ENCODE peak calls at places on chromosomes 3 and 15, in ten cellular contexts. Y is NCI-H226; B is DMS53; L is endothelial cell; R is NCI-H1436 treated with DMSO at 0.1 percent for 48 hours; V is NCI-H1105; N is GM06990; S is NCI-H345; C is GM23248; U is Jurkat, Clone E6-1. X is an unnamed sample.
A peak's percentile ranks its signal among the peaks of the same experiment; 100 is the strongest.

GRCh38 chr3:121998030-121998580 is 23.9 kb downstream of the ILDR1 start:
- DNase-seq in Y (no peak), B (no peak), L (peak; percentile 22), R (no peak), V (no peak), N (no peak), S (no peak), C (peak; percentile 64), U (no peak), X (no peak)

GRCh38 chr15:94239474-94239873 is 8.1 kb downstream of the MCTP2 start:
- DNase-seq in Y (peak; percentile 52), B (no peak), L (no peak), R (no peak), V (no peak), N (no peak), S (no peak), C (no peak), U (no peak), X (no peak)

GRCh38 chr3:17687585-17687984 is 54.8 kb downstream of the TBC1D5 start:
- DNase-seq in Y (no peak), B (no peak), L (no peak), R (no peak), V (no peak), N (no peak), S (no peak), C (no peak), U (no peak), X (no peak)

GRCh38 chr3:142958707-142959106 is 4.8 kb downstream of the PAQR9 start:
- DNase-seq in Y (peak; percentile 86), B (no peak), L (no peak), R (no peak), V (no peak), N (no peak), S (no peak), C (peak; percentile 90), U (no peak), X (no peak)

GRCh38 chr3:133196527-133196926 is 158.3 kb downstream of the TMEM108 start:
- DNase-seq in Y (no peak), B (no peak), L (no peak), R (no peak), V (no peak), N (no peak), S (no peak), C (no peak), U (no peak), X (no peak)

GRCh38 chr3:191528589-191528988 is 67.6 kb downstream of the PYDC2 start:
- DNase-seq in Y (no peak), B (no peak), L (no peak), R (no peak), V (no peak), N (no peak), S (no peak), C (no peak), U (no peak), X (no peak)

GRCh38 chr15:62894322-62895085 is 148.0 kb upstream of the TPM1 start:
- DNase-seq in Y (no peak), B (peak; percentile 27), L (no peak), R (no peak), V (no peak), N (no peak), S (no peak), C (no peak), U (no peak), X (no peak)

GRCh38 chr3:88148651-88149050 is 1.1 kb upstream of the C3orf38 start:
- DNase-seq in Y (no peak), B (no peak), L (no peak), R (no peak), V (no peak), N (no peak), S (no peak), C (no peak), U (no peak), X (no peak)

GRCh38 chr15:77838061-77838460 is 205.3 kb upstream of the LINGO1 start:
- DNase-seq in Y (no peak), B (no peak), L (no peak), R (no peak), V (no peak), N (no peak), S (no peak), C (no peak), U (no peak), X (no peak)

GRCh38 chr3:147015334-147015733 is 391.0 kb downstream of the ZIC4 start:
- DNase-seq in Y (no peak), B (no peak), L (no peak), R (no peak), V (no peak), N (no peak), S (no peak), C (no peak), U (no peak), X (no peak)

GRCh38 chr3:168154101-168154500 is 58.4 kb upstream of the GOLIM4 start:
- DNase-seq in Y (peak; percentile 1), B (no peak), L (no peak), R (no peak), V (no peak), N (no peak), S (no peak), C (no peak), U (no peak), X (no peak)

GRCh38 chr15:41285285-41285684 is 47.1 kb downstream of the OIP5 start:
- DNase-seq in Y (no peak), B (no peak), L (no peak), R (no peak), V (no peak), N (no peak), S (no peak), C (no peak), U (no peak), X (no peak)

GRCh38 chr3:147656023-147656422 is 246.9 kb downstream of the ZIC1 start:
- DNase-seq in Y (no peak), B (no peak), L (no peak), R (no peak), V (no peak), N (no peak), S (no peak), C (peak; percentile 27), U (no peak), X (no peak)

GRCh38 chr3:37499061-37499785 is 324.8 kb upstream of the LRRFIP2 start:
- DNase-seq in Y (no peak), B (no peak), L (no peak), R (no peak), V (no peak), N (no peak), S (no peak), C (no peak), U (no peak), X (no peak)

GRCh38 chr3:140022061-140022781 is 87.2 kb downstream of the CLSTN2 start:
- DNase-seq in Y (no peak), B (no peak), L (no peak), R (no peak), V (no peak), N (no peak), S (no peak), C (no peak), U (no peak), X (no peak)

GRCh38 chr3:197203714-197204146 is 94.7 kb downstream of the DLG1 start:
- DNase-seq in Y (no peak), B (no peak), L (no peak), R (no peak), V (no peak), N (no peak), S (no peak), C (no peak), U (no peak), X (no peak)

GRCh38 chr15:81427176-81427575 is 53.2 kb upstream of the TMC3 start:
- DNase-seq in Y (no peak), B (no peak), L (no peak), R (no peak), V (no peak), N (no peak), S (no peak), C (no peak), U (no peak), X (no peak)

GRCh38 chr15:40330368-40330836 is 6.9 kb downstream of the INAFM2 start:
- DNase-seq in Y (no peak), B (peak; percentile 82), L (no peak), R (no peak), V (peak; percentile 48), N (no peak), S (no peak), C (peak; percentile 64), U (no peak), X (peak; percentile 14)

GRCh38 chr3:109195812-109196211 is 59.3 kb downstream of the C3orf85 start:
- DNase-seq in Y (peak; percentile 57), B (peak; percentile 63), L (no peak), R (no peak), V (no peak), N (no peak), S (no peak), C (no peak), U (no peak), X (no peak)

GRCh38 chr15:69762373-69763148 is 309.9 kb downstream of the RPLP1 start:
- DNase-seq in Y (no peak), B (peak; percentile 49), L (peak; percentile 13), R (no peak), V (no peak), N (no peak), S (no peak), C (no peak), U (no peak), X (no peak)